ENCODE peak calls at places on chromosomes 3 and 15, in four cellular contexts. M, L, I and Q are unnamed samples.

GRCh38 chr15:44427756-44428724 is 611 bp downstream of the CTDSPL2 start:
- DNase-seq in I (no peak), L (no peak), M (no peak), Q (peak; percentile 10)

GRCh38 chr3:175222356-175222755 is 363.2 kb downstream of the NAALADL2 start:
- DNase-seq in M (no peak), I (no peak), L (no peak), Q (no peak)

GRCh38 chr15:29014493-29014892 is 128.7 kb downstream of the APBA2 start:
- DNase-seq in M (no peak), I (no peak), L (no peak), Q (no peak)

GRCh38 chr3:148178508-148178907 is 519.2 kb upstream of the AGTR1 start:
- DNase-seq in L (no peak), I (no peak), M (peak; percentile 31), Q (no peak)

GRCh38 chr3:36923981-36924747 is 20.7 kb downstream of the TRANK1 start:
- DNase-seq in M (no peak), L (no peak), I (no peak), Q (no peak)

GRCh38 chr3:21533047-21533446 is 218.0 kb downstream of the ZNF385D start:
- DNase-seq in M (no peak), I (no peak), L (no peak), Q (no peak)

GRCh38 chr3:31579828-31580227 is 47.1 kb downstream of the STT3B start:
- DNase-seq in I (no peak), M (no peak), L (no peak), Q (no peak)

GRCh38 chr3:177681852-177682251 is 484.6 kb upstream of the TBL1XR1 start:
- DNase-seq in I (no peak), M (no peak), L (no peak), Q (no peak)

GRCh38 chr3:196422976-196423781 is 9.0 kb downstream of the UBXN7 start:
- DNase-seq in I (peak; percentile 79), M (no peak), L (peak; percentile 87), Q (peak; percentile 53)

GRCh38 chr3:44954962-44955361 is 21.0 kb downstream of the ZDHHC3 start:
- DNase-seq in I (no peak), L (no peak), M (no peak), Q (no peak)

GRCh38 chr3:48492461-48493202 is 11.3 kb downstream of the SHISA5 start:
- DNase-seq in L (no peak), I (peak; percentile 3), M (no peak), Q (no peak)

GRCh38 chr3:156826896-156827882 is 1.0 kb downstream of the LEKR1 start:
- DNase-seq in L (no peak), M (no peak), I (no peak), Q (no peak)

GRCh38 chr3:183468424-183468823 is 40.0 kb upstream of the MCF2L2 start:
- DNase-seq in L (no peak), M (no peak), I (no peak), Q (no peak)

GRCh38 chr15:82852906-82853635 is 43.6 kb downstream of the WHAMM start:
- DNase-seq in I (no peak), M (no peak), L (no peak), Q (no peak)

GRCh38 chr15:47184405-47185221 is 532.7 kb upstream of the SEMA6D start:
- DNase-seq in L (peak; percentile 5), M (peak; percentile 2), I (peak; percentile 65), Q (peak; percentile 44)

GRCh38 chr15:92891533-92892200 is 8.5 kb upstream of the CHD2 start:
- DNase-seq in I (no peak), M (no peak), L (no peak), Q (no peak)

GRCh38 chr15:70267879-70268278 is 170.2 kb upstream of the TLE3 start:
- DNase-seq in M (peak; percentile 72), L (no peak), I (no peak), Q (no peak)

GRCh38 chr3:55607175-55607574 is 120.1 kb upstream of the WNT5A start:
- DNase-seq in M (no peak), L (no peak), I (no peak), Q (no peak)

GRCh38 chr3:55605837-55606236 is 118.7 kb upstream of the WNT5A start:
- DNase-seq in I (no peak), L (no peak), M (no peak), Q (no peak)

GRCh38 chr3:55608266-55608937 is 121.3 kb upstream of the WNT5A start:
- DNase-seq in M (no peak), L (no peak), I (no peak), Q (no peak)

GRCh38 chr3:55607844-55608243 is 120.7 kb upstream of the WNT5A start:
- DNase-seq in M (no peak), I (no peak), L (no peak), Q (no peak)

DNA sequence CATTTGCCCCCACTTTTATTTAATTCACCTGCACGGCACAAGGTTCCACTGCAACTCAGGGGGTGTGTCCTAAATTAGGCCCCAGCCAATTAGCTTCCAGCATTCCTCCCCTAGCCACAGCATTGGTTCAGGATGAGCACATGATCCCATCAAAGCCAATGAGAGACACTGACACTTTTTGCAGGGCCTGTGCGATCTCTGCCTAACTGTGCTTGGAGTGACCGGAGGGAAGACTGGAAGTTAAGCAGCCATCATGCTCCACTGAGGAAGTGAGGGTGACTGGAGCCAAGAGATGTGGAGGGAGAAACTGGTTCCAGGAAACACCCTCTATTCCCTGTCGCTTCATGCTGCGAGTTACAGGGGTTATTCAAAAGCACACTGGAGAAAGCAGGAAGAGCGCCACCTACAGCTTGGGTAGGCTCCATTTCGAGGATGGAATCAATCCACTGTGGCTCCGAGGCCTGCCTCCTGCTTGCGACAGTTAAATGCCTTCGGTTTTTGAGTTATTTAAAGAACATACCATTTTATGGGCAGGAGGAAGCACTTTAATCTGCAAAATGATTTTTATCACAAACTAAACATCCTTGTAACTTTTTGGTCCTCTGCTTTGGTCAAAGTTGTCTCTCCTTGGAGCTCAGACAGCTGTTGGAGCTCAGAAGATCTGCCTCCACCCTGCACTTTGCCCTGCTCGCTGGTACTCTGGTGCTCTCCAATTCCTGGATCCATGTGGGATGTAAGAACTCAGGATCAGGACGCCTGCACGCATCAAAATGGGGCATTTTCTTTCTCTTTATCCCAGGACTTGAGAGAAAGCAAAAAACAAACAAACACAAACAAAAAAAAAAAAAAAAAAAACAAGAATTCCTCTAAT is 122.4 kb upstream of the WNT5A start:
- DNase-seq in L (no peak), M (no peak), I (peak; percentile 79), Q (no peak)
- TF ChIP-seq CTCF in L (no peak), M (peak; percentile 23), I (no peak), Q (no peak)

GRCh38 chr3:71380096-71380495 is 203.4 kb downstream of the FOXP1 start:
- DNase-seq in I (no peak), L (no peak), M (no peak), Q (no peak)
- TF ChIP-seq CTCF in I (no peak), L (peak; percentile 29), M (peak; percentile 39), Q (no peak)

GRCh38 chr3:10274601-10275000 is 18.1 kb downstream of the GHRL start:
- DNase-seq in I (no peak), L (no peak), M (no peak), Q (no peak)
- TF ChIP-seq CTCF in I (no peak), L (no peak), M (no peak), Q (no peak)

GRCh38 chr3:179021119-179021903 is 50.3 kb downstream of the ZMAT3 start:
- DNase-seq in M (no peak), L (no peak), I (no peak), Q (no peak)

GRCh38 chr3:179016979-179017670 is 54.5 kb downstream of the ZMAT3 start:
- DNase-seq in L (no peak), I (no peak), M (no peak), Q (no peak)

GRCh38 chr3:179018808-179019207 is 52.8 kb downstream of the ZMAT3 start:
- DNase-seq in L (no peak), M (no peak), I (no peak), Q (no peak)

GRCh38 chr3:179015551-179016020 is 56.0 kb downstream of the ZMAT3 start:
- DNase-seq in I (no peak), L (no peak), M (peak; percentile 86), Q (no peak)

GRCh38 chr3:179020112-179020511 is 51.5 kb downstream of the ZMAT3 start:
- DNase-seq in I (no peak), L (no peak), M (no peak), Q (no peak)
- TF ChIP-seq CTCF in I (no peak), L (no peak), M (no peak), Q (no peak)

GRCh38 chr3:12541625-12542024 is 3.7 kb downstream of the MKRN2OS start:
- DNase-seq in I (no peak), M (no peak), L (no peak), Q (no peak)
- TF ChIP-seq CTCF in I (peak; percentile 4), M (peak; percentile 40), L (peak; percentile 43), Q (no peak)

DNA sequence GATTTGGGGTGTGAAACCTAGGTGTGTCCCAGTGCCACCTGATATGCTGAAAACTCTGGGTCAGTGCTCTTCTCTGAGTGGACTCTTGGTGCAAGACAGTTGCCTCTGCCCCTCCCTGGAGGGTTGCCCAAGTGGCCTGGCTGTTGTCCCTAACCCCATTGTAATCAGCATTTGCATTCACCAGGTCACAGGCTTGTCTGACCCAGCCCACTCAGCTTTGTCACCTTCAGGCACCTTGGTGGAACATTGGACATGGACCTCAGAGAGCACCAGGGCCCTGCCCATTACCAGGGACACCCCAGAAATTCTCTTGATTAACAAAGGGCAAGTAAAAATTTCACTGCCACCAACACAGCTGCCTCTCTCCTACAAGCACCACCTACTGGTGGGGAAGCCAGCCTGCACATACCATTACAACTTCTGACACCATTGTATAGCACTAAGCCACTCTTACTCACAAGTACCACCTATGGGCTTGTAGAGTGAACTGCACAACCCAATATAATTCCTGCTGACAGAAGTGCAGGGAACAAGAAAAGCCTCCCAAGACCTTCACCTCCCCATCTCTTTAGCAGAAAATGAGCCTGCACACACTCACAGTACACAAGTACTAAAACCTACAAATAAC is 324.6 kb downstream of the EPHA6 start:
- DNase-seq in I (no peak), M (no peak), L (no peak), Q (no peak)
- TF ChIP-seq CTCF in I (no peak), M (no peak), L (no peak), Q (no peak)

GRCh38 chr3:46703013-46703520 is 1.9 kb downstream of the TMIE start:
- DNase-seq in I (peak; percentile 43), M (no peak), L (peak; percentile 2), Q (no peak)

GRCh38 chr3:46706771-46707582 is 5.8 kb downstream of the TMIE start:
- DNase-seq in M (no peak), I (peak; percentile 43), L (no peak), Q (no peak)

GRCh38 chr3:46707601-46708011 is 6.4 kb downstream of the TMIE start:
- DNase-seq in L (no peak), M (no peak), I (peak; percentile 67), Q (no peak)

GRCh38 chr3:46705751-46706572 is 4.8 kb downstream of the TMIE start:
- DNase-seq in L (no peak), I (peak; percentile 64), M (peak; percentile 44), Q (no peak)

DNA sequence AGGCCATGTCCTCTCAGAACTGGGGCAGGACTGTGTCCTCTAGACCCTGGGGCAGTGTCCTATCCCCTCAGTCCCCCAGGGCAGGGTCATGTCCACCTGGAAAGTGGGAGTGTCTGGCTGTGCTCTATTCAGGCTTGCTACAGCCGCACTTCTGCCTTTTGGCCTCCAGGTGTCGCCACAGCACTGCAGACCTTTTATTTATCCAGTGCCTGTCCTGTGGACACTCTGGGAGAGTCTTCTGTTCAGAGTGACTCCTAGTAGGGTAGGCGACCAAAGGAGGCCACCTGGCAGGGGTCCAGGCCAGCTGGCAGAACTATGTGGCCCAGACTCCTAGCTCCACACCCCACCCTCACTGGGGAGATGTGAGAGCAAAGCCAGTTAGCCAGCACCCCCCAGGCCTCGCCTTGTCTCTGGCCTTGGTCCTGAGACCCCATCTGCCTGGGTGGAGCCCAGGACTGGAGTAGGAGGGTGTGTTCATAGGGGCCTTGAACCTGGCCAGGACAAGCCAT is 3.9 kb downstream of the TMIE start:
- DNase-seq in L (peak; percentile 71), M (peak; percentile 66), I (peak; percentile 85), Q (peak; percentile 68)
- TF ChIP-seq CTCF in L (peak; percentile 97), M (peak; percentile 98), I (peak; percentile 98), Q (peak; percentile 86)